ENCODE peak calls at places on chromosomes 7 and 10, in eight cellular contexts. C, M, S, Z, E, P, K and H are unnamed samples.
A peak's percentile ranks its signal among the peaks of the same experiment; 100 is the strongest.

GRCh38 chr10:77279207-77279606 is 358.4 kb downstream of the KCNMA1 start:
- DNase-seq in M (peak; percentile 45), K (no peak), C (no peak), S (no peak), P (no peak), E (no peak), Z (no peak), H (no peak)

GRCh38 chr10:113228570-113228969 is 278.5 kb downstream of the TCF7L2 start:
- DNase-seq in C (no peak), P (no peak), M (no peak), E (no peak), Z (no peak), K (no peak), S (no peak), H (no peak)

GRCh38 chr10:130363899-130364298 is 227.7 kb downstream of the GLRX3 start:
- DNase-seq in E (no peak), Z (no peak), M (no peak), S (no peak), K (no peak), C (no peak), P (no peak), H (no peak)

GRCh38 chr10:77011823-77012566 is 625.6 kb downstream of the KCNMA1 start:
- DNase-seq in M (no peak), C (no peak), P (no peak), Z (no peak), S (no peak), K (no peak), E (no peak), H (no peak)

GRCh38 chr7:15921576-15921975 is 235.1 kb upstream of the MEOX2 start:
- DNase-seq in K (no peak), E (no peak), P (no peak), S (no peak), C (no peak), M (peak; percentile 62), Z (no peak), H (no peak)

GRCh38 chr7:121278120-121279021 is 50.4 kb upstream of the WNT16 start:
- DNase-seq in K (no peak), S (no peak), P (peak; percentile 46), C (no peak), M (peak; percentile 56), Z (peak; percentile 20), E (peak; percentile 14), H (no peak)

GRCh38 chr7:36154255-36155212 is 1.5 kb downstream of the EEPD1 start:
- DNase-seq in E (no peak), K (no peak), C (no peak), Z (peak; percentile 8), M (no peak), P (no peak), S (no peak), H (no peak)

GRCh38 chr10:70494536-70494935 is 16.0 kb downstream of the PALD1 start:
- DNase-seq in P (no peak), S (no peak), C (no peak), K (no peak), Z (no peak), E (no peak), M (no peak), H (no peak)

GRCh38 chr10:77887631-77888355 is 38.8 kb downstream of the DLG5 start:
- DNase-seq in M (no peak), S (no peak), Z (no peak), K (no peak), P (no peak), E (no peak), C (no peak), H (no peak)

GRCh38 chr7:919924-920341 is 34.5 kb downstream of the ADAP1 start:
- DNase-seq in Z (no peak), M (no peak), C (no peak), P (no peak), S (no peak), E (no peak), K (no peak), H (no peak)

GRCh38 chr7:153523320-153524015 is 528.7 kb upstream of the DPP6 start:
- DNase-seq in P (no peak), E (no peak), K (no peak), S (peak; percentile 4), Z (no peak), M (no peak), C (no peak), H (no peak)

GRCh38 chr10:3781458-3782098 is 3.4 kb downstream of the KLF6 start:
- DNase-seq in Z (no peak), P (no peak), E (no peak), S (no peak), M (peak; percentile 41), C (no peak), K (no peak), H (no peak)